ENCODE peak calls at places on chromosome 21, in eight cellular contexts. F is M059J, S is NCI-H2171, U is progenitor cell of endocrine pancreas, Y is GM10248, P is NT2/D1, C is cardiac septum, N is choroid plexus epithelial cell. K is an unnamed sample.

GRCh38 chr21:33801424-33802405 is 113.9 kb downstream of the ATP5PO start:
- DNase-seq in U (no peak), F (peak; percentile 97), N (peak; percentile 74), S (peak; percentile 89), Y (no peak), P (no peak), C (no peak), K (peak; percentile 97)

GRCh38 chr21:46393941-46394818 is 64.5 kb upstream of the DIP2A start:
- DNase-seq in P (no peak), N (peak; percentile 6), S (peak; percentile 40), F (no peak), U (no peak), Y (no peak), C (no peak), K (no peak)

GRCh38 chr21:45140346-45140940 is 66.1 kb downstream of the ADARB1 start:
- DNase-seq in C (peak; percentile 82), U (peak; percentile 69), P (peak; percentile 95), Y (peak; percentile 86), S (peak; percentile 59), N (peak; percentile 98), F (peak; percentile 91), K (peak; percentile 68)

GRCh38 chr21:42486551-42486950 is 9.5 kb downstream of the RSPH1 start:
- DNase-seq in U (no peak), C (no peak), F (no peak), N (no peak), Y (no peak), P (no peak), S (no peak), K (no peak)

GRCh38 chr21:37712204-37712934 is 203.9 kb downstream of the KCNJ6 start:
- DNase-seq in S (no peak), Y (peak; percentile 71), U (peak; percentile 52), F (peak; percentile 79), C (peak; percentile 83), P (peak; percentile 74), N (peak; percentile 85), K (peak; percentile 21)

GRCh38 chr21:26148071-26148470 is 22.5 kb downstream of the APP start:
- DNase-seq in N (peak; percentile 46), F (peak; percentile 79), Y (no peak), P (peak; percentile 77), S (no peak), C (no peak), U (no peak), K (no peak)

GRCh38 chr21:37878946-37879660 is 37.2 kb downstream of the KCNJ6 start:
- DNase-seq in C (no peak), F (peak; percentile 97), P (no peak), Y (no peak), N (peak; percentile 95), U (no peak), S (peak; percentile 90), K (no peak)

GRCh38 chr21:25092441-25093011 is 514.8 kb downstream of the MRPL39 start:
- DNase-seq in U (no peak), C (no peak), N (no peak), S (no peak), P (no peak), F (no peak), Y (no peak), K (no peak)

GRCh38 chr21:44939532-44940115 is at the start of gene SLX9:
- DNase-seq in F (peak; percentile 75), P (peak; percentile 89), N (peak; percentile 74), C (peak; percentile 85), U (peak; percentile 71), S (peak; percentile 86), Y (peak; percentile 93), K (peak; percentile 36)

GRCh38 chr21:15028186-15028585 is 36.6 kb downstream of the NRIP1 start:
- DNase-seq in F (no peak), C (no peak), U (no peak), N (no peak), Y (no peak), P (no peak), S (no peak), K (no peak)

GRCh38 chr21:19440792-19441494 is 1037.4 kb upstream of the TMPRSS15 start:
- DNase-seq in N (no peak), F (no peak), C (no peak), P (no peak), U (no peak), Y (no peak), S (no peak), K (no peak)

GRCh38 chr21:40717008-40717407 is 129.9 kb downstream of the DSCAM start:
- DNase-seq in Y (no peak), S (peak; percentile 36), P (no peak), F (no peak), N (no peak), C (no peak), U (no peak), K (no peak)

GRCh38 chr21:34576043-34576466 is 38.9 kb downstream of the RCAN1 start:
- DNase-seq in U (no peak), Y (no peak), S (no peak), N (no peak), F (peak; percentile 83), C (no peak), P (no peak), K (peak; percentile 52)

GRCh38 chr21:36454079-36454478 is 25.8 kb downstream of the CLDN14 start:
- DNase-seq in F (no peak), P (no peak), N (no peak), C (no peak), Y (no peak), U (no peak), S (no peak), K (no peak)

GRCh38 chr21:44377201-44377921 is 23.9 kb downstream of the TRPM2 start:
- DNase-seq in U (no peak), F (no peak), Y (no peak), P (peak; percentile 18), S (no peak), C (peak; percentile 50), N (no peak), K (no peak)

GRCh38 chr21:34996304-34997081 is 52.6 kb downstream of the RUNX1 start:
- DNase-seq in S (no peak), P (no peak), U (no peak), F (no peak), Y (no peak), C (no peak), N (peak; percentile 76), K (no peak)

GRCh38 chr21:33395866-33396265 is 7.3 kb upstream of the IFNGR2 start:
- DNase-seq in N (no peak), F (peak; percentile 97), P (no peak), Y (no peak), S (no peak), C (no peak), U (no peak), K (no peak)

GRCh38 chr21:16372546-16372945 is 642.8 kb downstream of the USP25 start:
- DNase-seq in Y (no peak), U (no peak), S (no peak), P (no peak), C (no peak), F (no peak), N (no peak), K (no peak)

GRCh38 chr21:44959376-44960091 is 19.7 kb downstream of the SLX9 start:
- DNase-seq in U (no peak), C (no peak), Y (no peak), P (no peak), N (no peak), F (no peak), S (no peak), K (no peak)

GRCh38 chr21:33075596-33076195 is 5.8 kb downstream of the OLIG1 start:
- DNase-seq in S (no peak), Y (no peak), C (no peak), U (no peak), P (no peak), F (no peak), N (no peak), K (no peak)

GRCh38 chr21:41777934-41778815 is 11.3 kb upstream of the RIPK4 start:
- DNase-seq in N (peak; percentile 86), C (peak; percentile 86), S (peak; percentile 78), U (peak; percentile 77), Y (no peak), P (peak; percentile 93), F (peak; percentile 97), K (peak; percentile 83)

GRCh38 chr21:44870748-44871495 is 2.6 kb downstream of the PTTG1IP start:
- DNase-seq in F (peak; percentile 78), N (no peak), Y (no peak), U (no peak), P (no peak), C (peak; percentile 83), S (no peak), K (peak; percentile 73)